ENCODE peak calls at places on chromosomes 12 and 14, in four cellular contexts. Y is stimulated activated CD8-positive, alpha-beta memory T cell treated with anti-CD3 and anti-CD28 coated beads, Interleukin-2, amount 100 ng/mL, for 1 hour; F is stimulated activated CD4-positive, alpha-beta T cell treated with anti-CD3 and anti-CD28 coated beads, Interleukin-2, amount 100 ng/mL, for 48 hours; Z is globus pallidus. Q is an unnamed sample.

GRCh38 chr12:88298761-88299242 is 156.7 kb downstream of the TMTC3 start:
- DNase-seq in Z (no peak), F (peak), Y (no peak), Q (no peak)

GRCh38 chr14:96824283-96824682 is 27.1 kb downstream of the VRK1 start:
- DNase-seq in Y (no peak), Z (no peak), F (no peak), Q (no peak)

GRCh38 chr14:54333511-54333910 is 63.3 kb upstream of the CDKN3 start:
- DNase-seq in Z (no peak), Y (no peak), F (no peak), Q (no peak)

GRCh38 chr12:51171884-51172514 is 936 bp downstream of the TFCP2 start:
- DNase-seq in Z (no peak), F (no peak), Y (no peak), Q (no peak)

GRCh38 chr14:24297190-24297964 is 2.2 kb downstream of the DHRS1 start:
- DNase-seq in F (no peak), Z (no peak), Y (no peak), Q (no peak)

GRCh38 chr12:9347328-9348127 is 139.3 kb upstream of the PZP start:
- DNase-seq in Z (no peak), Y (no peak), F (no peak), Q (no peak)

GRCh38 chr12:117875652-117876491 is 92.9 kb downstream of the KSR2 start:
- DNase-seq in F (no peak), Z (peak), Y (no peak), Q (no peak)

GRCh38 chr12:9148926-9149325 is 33.2 kb upstream of the A2M start:
- DNase-seq in Y (no peak), F (no peak), Z (no peak), Q (no peak)

GRCh38 chr14:36580856-36581831 is 1.3 kb downstream of the NKX2-8 start:
- DNase-seq in Y (no peak), Z (no peak), F (no peak), Q (no peak)

GRCh38 chr12:75550401-75550851 is 39.0 kb upstream of the KRR1 start:
- DNase-seq in F (no peak), Y (no peak), Z (no peak), Q (no peak)

GRCh38 chr12:132284071-132284492 is 45.3 kb downstream of the GALNT9 start:
- DNase-seq in F (no peak), Y (no peak), Z (no peak), Q (no peak)

GRCh38 chr14:36398463-36399291 is 78.2 kb upstream of the MBIP start:
- DNase-seq in Z (no peak), Y (no peak), F (no peak), Q (no peak)

GRCh38 chr12:72323881-72324280 is 51.7 kb downstream of the TRHDE start:
- DNase-seq in F (no peak), Y (no peak), Z (no peak), Q (no peak)

GRCh38 chr14:35220920-35221319 is 71.3 kb upstream of the PSMA6 start:
- DNase-seq in F (no peak), Y (no peak), Z (no peak), Q (no peak)

GRCh38 chr12:122031342-122032216 is 9.9 kb downstream of the BCL7A start:
- DNase-seq in F (peak), Y (no peak), Z (no peak), Q (peak)

GRCh38 chr12:113359133-113359938 is 949 bp downstream of the PLBD2 start:
- DNase-seq in F (no peak), Z (peak), Y (no peak), Q (no peak)

GRCh38 chr14:80926706-80927384 is 14.7 kb downstream of the CEP128 start:
- DNase-seq in Z (no peak), F (no peak), Y (no peak), Q (no peak)

GRCh38 chr12:127482950-127483349 is 784.0 kb upstream of the TMEM132C start:
- DNase-seq in Y (no peak), F (no peak), Z (no peak), Q (no peak)

GRCh38 chr14:96184737-96185136 is 19.9 kb upstream of the BDKRB2 start:
- DNase-seq in Z (no peak), Y (no peak), F (no peak), Q (no peak)

GRCh38 chr14:24418492-24418873 is 11.0 kb downstream of the CBLN3 start:
- DNase-seq in F (no peak), Z (no peak), Y (no peak), Q (no peak)

GRCh38 chr12:52646613-52647012 is 5.4 kb downstream of the KRT2 start:
- DNase-seq in Y (no peak), Z (no peak), F (no peak), Q (no peak)

GRCh38 chr14:23483216-23483854 is 13.8 kb downstream of the NGDN start:
- DNase-seq in Z (peak), Y (no peak), F (peak), Q (no peak)

GRCh38 chr14:86675059-86675458 is 1145.1 kb downstream of the FLRT2 start:
- DNase-seq in F (no peak), Z (no peak), Y (no peak), Q (no peak)

GRCh38 chr12:88856201-88856600 is 275.9 kb upstream of the KITLG start:
- DNase-seq in Z (no peak), Y (no peak), F (no peak), Q (no peak)

GRCh38 chr14:100582496-100583165 is 4.6 kb downstream of the BEGAIN start:
- DNase-seq in Z (no peak), Y (no peak), F (no peak), Q (no peak)

GRCh38 chr12:106188249-106188648 is 49.5 kb upstream of the NUAK1 start:
- DNase-seq in Y (no peak), Z (no peak), F (no peak), Q (no peak)

GRCh38 chr14:58107947-58108552 is 44.0 kb downstream of the ARMH4 start:
- DNase-seq in Z (peak), F (peak), Y (no peak), Q (peak)

GRCh38 chr14:91737619-91738018 is 5.7 kb upstream of the CATSPERB start:
- DNase-seq in Y (no peak), F (no peak), Z (no peak), Q (no peak)

Q was measured in activated gamma-delta T cell treated with anti-CD3 and anti-CD28 coated beads, Interleukin-2, amount 50 U/mL, for 16 hours.